ENCODE peak calls at places on chromosomes 1 and 21, in seven cellular contexts. O is HL-60, E is breast epithelium, N is endothelial cell of umbilical vein, T is spleen, G is K562, A is sigmoid colon. Y is an unnamed sample.

GRCh38 chr1:38564946-38565570 is 294.5 kb downstream of the RRAGC start:
- DNase-seq in O (no peak), N (no peak), A (peak), G (no peak), T (no peak), E (peak), Y (no peak)

GRCh38 chr1:204744102-204744501 is 58.6 kb upstream of the LRRN2 start:
- DNase-seq in A (no peak), O (no peak), T (no peak), G (no peak), N (no peak), E (no peak), Y (peak)

GRCh38 chr1:198246331-198246730 is 89.5 kb downstream of the NEK7 start:
- DNase-seq in O (no peak), G (no peak), A (no peak), E (no peak), N (no peak), T (no peak), Y (no peak)

GRCh38 chr1:92961896-92962752 is 862 bp upstream of the DIPK1A start:
- DNase-seq in A (peak), O (no peak), T (no peak), G (no peak), N (peak), E (no peak), Y (no peak)

GRCh38 chr1:204752688-204753040 is 67.1 kb upstream of the LRRN2 start:
- DNase-seq in G (no peak), T (no peak), E (no peak), N (no peak), A (no peak), O (no peak), Y (no peak)

GRCh38 chr1:90704817-90705216 is 12.3 kb downstream of the BARHL2 start:
- DNase-seq in G (no peak), E (no peak), O (no peak), A (no peak), N (no peak), T (no peak), Y (no peak)

GRCh38 chr1:58155418-58156123 is 391.0 kb downstream of the OMA1 start:
- DNase-seq in A (no peak), O (peak), G (peak), N (no peak), T (no peak), E (no peak), Y (no peak)

GRCh38 chr1:51523931-51524330 is 4.9 kb upstream of the EPS15 start:
- DNase-seq in N (no peak), A (no peak), G (no peak), E (no peak), T (no peak), O (no peak), Y (no peak)

GRCh38 chr1:16181887-16182719 is 26.2 kb upstream of the EPHA2 start:
- DNase-seq in N (peak), T (peak), G (no peak), A (peak), E (peak), O (no peak), Y (peak)

GRCh38 chr1:204207136-204207616 is 6.6 kb downstream of the GOLT1A start:
- DNase-seq in N (peak), O (peak), T (peak), G (peak), A (peak), E (peak), Y (no peak)

GRCh38 chr21:43352568-43353281 is 74.2 kb downstream of the SIK1 start:
- DNase-seq in O (no peak), A (no peak), T (no peak), N (peak), E (no peak), G (peak), Y (no peak)

GRCh38 chr1:29677028-29678024 is 441.0 kb downstream of the PTPRU start:
- DNase-seq in E (peak), G (no peak), A (no peak), O (no peak), T (no peak), N (no peak), Y (peak)

GRCh38 chr1:28928306-28928987 is 14.1 kb downstream of the EPB41 start:
- DNase-seq in G (peak), N (peak), A (no peak), O (no peak), T (no peak), E (no peak), Y (no peak)

GRCh38 chr1:231072502-231072901 is 32.4 kb upstream of the FAM89A start:
- DNase-seq in A (no peak), T (no peak), G (no peak), O (no peak), N (no peak), E (no peak), Y (no peak)

GRCh38 chr1:231075497-231075896 is 35.4 kb upstream of the FAM89A start:
- DNase-seq in E (no peak), A (no peak), N (no peak), G (no peak), O (no peak), T (no peak), Y (no peak)

GRCh38 chr1:231072054-231072453 is 32.0 kb upstream of the FAM89A start:
- DNase-seq in A (no peak), O (no peak), G (no peak), E (no peak), N (no peak), T (no peak), Y (no peak)

GRCh38 chr1:231075020-231075419 is 35.0 kb upstream of the FAM89A start:
- DNase-seq in G (no peak), N (no peak), O (no peak), A (no peak), E (no peak), T (no peak), Y (no peak)

GRCh38 chr1:231073311-231073710 is 33.3 kb upstream of the FAM89A start:
- DNase-seq in E (no peak), G (no peak), A (no peak), T (no peak), N (no peak), O (no peak), Y (no peak)
- TF ChIP-seq POLR2AphosphoS5 in E (no peak), G (no peak), A (no peak), T (no peak), N (no peak), O (no peak), Y (no peak)

GRCh38 chr1:85650645-85651044 is 57.6 kb downstream of the ZNHIT6 start:
- DNase-seq in N (no peak), T (no peak), G (no peak), O (no peak), E (no peak), A (no peak), Y (no peak)

GRCh38 chr1:85654066-85654782 is 54.0 kb downstream of the ZNHIT6 start:
- DNase-seq in G (no peak), A (no peak), O (no peak), E (no peak), N (peak), T (no peak), Y (no peak)

GRCh38 chr1:85649591-85649990 is 58.6 kb downstream of the ZNHIT6 start:
- DNase-seq in N (no peak), E (no peak), A (no peak), O (no peak), G (no peak), T (no peak), Y (no peak)

GRCh38 chr1:85655315-85655714 is 52.9 kb downstream of the ZNHIT6 start:
- DNase-seq in E (no peak), N (no peak), T (no peak), A (no peak), G (no peak), O (no peak), Y (no peak)

GRCh38 chr1:85652327-85652726 is 55.9 kb downstream of the ZNHIT6 start:
- DNase-seq in T (no peak), O (no peak), G (no peak), N (no peak), E (no peak), A (no peak), Y (no peak)
- TF ChIP-seq POLR2AphosphoS5 in T (no peak), O (no peak), G (no peak), N (no peak), E (no peak), A (no peak), Y (no peak)

GRCh38 chr1:230684998-230685397 is 28.9 kb downstream of the AGT start:
- DNase-seq in A (no peak), T (no peak), O (no peak), G (no peak), E (no peak), N (no peak), Y (no peak)
- TF ChIP-seq POLR2AphosphoS5 in A (no peak), T (no peak), O (no peak), G (no peak), E (no peak), N (no peak), Y (no peak)

GRCh38 chr21:37060296-37060695 is 12.6 kb downstream of the PIGP start:
- DNase-seq in G (no peak), E (no peak), A (no peak), N (peak), T (no peak), O (no peak), Y (no peak)
- TF ChIP-seq POLR2AphosphoS5 in G (no peak), E (no peak), A (peak), N (no peak), T (no peak), O (no peak), Y (peak)

DNA sequence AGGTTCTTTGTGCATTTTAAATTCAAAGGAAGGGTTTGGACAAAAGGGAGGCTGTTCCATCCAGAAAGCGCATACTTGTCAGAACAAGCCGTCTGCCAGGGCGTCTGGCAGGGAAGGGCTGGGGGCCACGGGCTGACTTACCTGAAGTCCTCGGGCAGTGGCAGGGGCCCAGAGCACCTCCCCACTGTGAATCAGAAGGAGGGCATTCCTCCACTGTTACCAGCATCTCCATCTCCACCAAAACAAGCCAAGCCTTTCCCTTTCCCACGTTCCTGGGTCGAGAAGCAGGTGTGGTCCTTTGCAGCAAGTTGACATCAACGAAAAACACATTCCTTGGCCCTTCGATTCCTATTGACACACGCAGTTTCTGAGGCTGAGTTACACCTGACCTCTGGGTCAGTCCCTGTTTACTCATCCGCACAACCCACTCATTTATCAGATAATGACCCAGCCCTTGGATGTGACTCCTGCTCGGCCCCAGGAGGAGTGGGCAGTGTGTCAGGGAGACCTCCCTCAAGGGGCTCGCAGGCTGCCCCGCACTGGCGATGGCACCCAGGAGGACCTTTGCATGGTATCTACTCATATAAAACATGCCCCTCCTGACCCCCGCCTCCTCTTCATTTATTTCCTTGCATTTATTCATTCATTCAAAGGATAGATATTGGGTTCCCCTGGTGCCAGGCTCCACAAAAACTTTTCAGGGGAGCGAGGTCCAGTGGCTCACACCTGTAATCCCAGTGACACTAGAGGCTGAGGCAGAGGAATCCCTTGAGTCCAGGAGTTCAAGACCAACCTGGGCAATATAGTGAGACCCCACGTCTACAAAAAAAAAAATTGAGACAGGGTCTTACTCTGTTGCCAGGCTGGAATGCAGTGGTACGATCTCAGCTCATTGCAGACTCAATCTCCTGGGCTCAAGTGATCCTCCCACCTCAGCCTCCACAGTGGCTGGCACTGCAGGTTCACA is 60.2 kb downstream of the TOMM20 start:
- DNase-seq in G (no peak), T (no peak), E (peak), N (no peak), A (no peak), O (no peak), Y (no peak)
- TF ChIP-seq POLR2AphosphoS5 in G (no peak), T (no peak), E (no peak), N (no peak), A (no peak), O (no peak), Y (no peak)

GRCh38 chr1:171210355-171210754 is 25.3 kb downstream of the FMO2 start:
- DNase-seq in N (no peak), O (no peak), G (no peak), E (no peak), T (no peak), A (no peak), Y (no peak)
- TF ChIP-seq POLR2AphosphoS5 in N (no peak), O (no peak), G (no peak), E (no peak), T (no peak), A (no peak), Y (peak)

GRCh38 chr1:224683981-224684380 is 67.9 kb downstream of the CNIH3 start:
- DNase-seq in T (no peak), A (no peak), G (no peak), O (no peak), E (no peak), N (no peak), Y (no peak)
- TF ChIP-seq POLR2AphosphoS5 in T (no peak), A (no peak), G (no peak), O (no peak), E (no peak), N (no peak), Y (no peak)

Y was measured in esophagus muscularis mucosa.